ENCODE peak calls at places on chromosome 11, in ten cellular contexts. One of them, this sample, is unnamed.

GRCh38 chr11:94104734-94105133 is 23.9 kb upstream of the PANX1 start:
- DNase-seq in NCI-H1417 treated with DMSO at 0.1 percent for 48 hours: no peak
- DNase-seq in GM23338: no peak
- DNase-seq in EH: no peak
- DNase-seq in stimulated activated naive CD8-positive, alpha-beta T cell treated with anti-CD3 and anti-CD28 coated beads, Interleukin-15, amount 100 ng/mL, for 72 hours: no peak
- DNase-seq in glutamatergic neuron: no peak
- DNase-seq in activated CD4-positive, alpha-beta T cell treated with anti-CD3 and anti-CD28 coated beads, Interleukin-2, amount 50 U/mL, for 48 hours: no peak
- DNase-seq in HS-27A: no peak
- DNase-seq in anterior cingulate cortex: no peak
- DNase-seq in T-cell: no peak
- DNase-seq in this sample: no peak

GRCh38 chr11:37762079-37762478 is 1164.0 kb upstream of the RAG2 start:
- DNase-seq in NCI-H1417 treated with DMSO at 0.1 percent for 48 hours: no peak
- DNase-seq in GM23338: no peak
- DNase-seq in EH: no peak
- DNase-seq in stimulated activated naive CD8-positive, alpha-beta T cell treated with anti-CD3 and anti-CD28 coated beads, Interleukin-15, amount 100 ng/mL, for 72 hours: no peak
- DNase-seq in glutamatergic neuron: no peak
- DNase-seq in activated CD4-positive, alpha-beta T cell treated with anti-CD3 and anti-CD28 coated beads, Interleukin-2, amount 50 U/mL, for 48 hours: no peak
- DNase-seq in HS-27A: no peak
- DNase-seq in anterior cingulate cortex: no peak
- DNase-seq in T-cell: no peak
- DNase-seq in this sample: no peak

GRCh38 chr11:36213050-36213840 is 76.0 kb downstream of the COMMD9 start:
- DNase-seq in NCI-H1417 treated with DMSO at 0.1 percent for 48 hours: no peak
- DNase-seq in GM23338: no peak
- DNase-seq in EH: no peak
- DNase-seq in stimulated activated naive CD8-positive, alpha-beta T cell treated with anti-CD3 and anti-CD28 coated beads, Interleukin-15, amount 100 ng/mL, for 72 hours: no peak
- DNase-seq in glutamatergic neuron: peak
- DNase-seq in activated CD4-positive, alpha-beta T cell treated with anti-CD3 and anti-CD28 coated beads, Interleukin-2, amount 50 U/mL, for 48 hours: no peak
- DNase-seq in HS-27A: no peak
- DNase-seq in anterior cingulate cortex: peak
- DNase-seq in T-cell: no peak
- DNase-seq in this sample: peak

GRCh38 chr11:68276864-68277263 is 5.1 kb upstream of the C11orf24 start:
- DNase-seq in NCI-H1417 treated with DMSO at 0.1 percent for 48 hours: no peak
- DNase-seq in GM23338: no peak
- DNase-seq in EH: no peak
- DNase-seq in stimulated activated naive CD8-positive, alpha-beta T cell treated with anti-CD3 and anti-CD28 coated beads, Interleukin-15, amount 100 ng/mL, for 72 hours: no peak
- DNase-seq in glutamatergic neuron: no peak
- DNase-seq in activated CD4-positive, alpha-beta T cell treated with anti-CD3 and anti-CD28 coated beads, Interleukin-2, amount 50 U/mL, for 48 hours: no peak
- DNase-seq in HS-27A: no peak
- DNase-seq in anterior cingulate cortex: no peak
- DNase-seq in T-cell: no peak
- DNase-seq in this sample: no peak

GRCh38 chr11:76785513-76785912 is 2.4 kb downstream of the TSKU start:
- DNase-seq in NCI-H1417 treated with DMSO at 0.1 percent for 48 hours: no peak
- DNase-seq in GM23338: peak
- DNase-seq in EH: no peak
- DNase-seq in stimulated activated naive CD8-positive, alpha-beta T cell treated with anti-CD3 and anti-CD28 coated beads, Interleukin-15, amount 100 ng/mL, for 72 hours: no peak
- DNase-seq in glutamatergic neuron: no peak
- DNase-seq in activated CD4-positive, alpha-beta T cell treated with anti-CD3 and anti-CD28 coated beads, Interleukin-2, amount 50 U/mL, for 48 hours: no peak
- DNase-seq in HS-27A: no peak
- DNase-seq in anterior cingulate cortex: no peak
- DNase-seq in T-cell: no peak
- DNase-seq in this sample: no peak

GRCh38 chr11:34653851-34654490 is 33.1 kb downstream of the EHF start:
- DNase-seq in NCI-H1417 treated with DMSO at 0.1 percent for 48 hours: no peak
- DNase-seq in GM23338: no peak
- DNase-seq in EH: peak
- DNase-seq in stimulated activated naive CD8-positive, alpha-beta T cell treated with anti-CD3 and anti-CD28 coated beads, Interleukin-15, amount 100 ng/mL, for 72 hours: no peak
- DNase-seq in glutamatergic neuron: no peak
- DNase-seq in activated CD4-positive, alpha-beta T cell treated with anti-CD3 and anti-CD28 coated beads, Interleukin-2, amount 50 U/mL, for 48 hours: peak
- DNase-seq in HS-27A: peak
- DNase-seq in anterior cingulate cortex: no peak
- DNase-seq in T-cell: no peak
- DNase-seq in this sample: peak

GRCh38 chr11:131375421-131375820 is 5.0 kb downstream of the NTM start:
- DNase-seq in NCI-H1417 treated with DMSO at 0.1 percent for 48 hours: no peak
- DNase-seq in GM23338: no peak
- DNase-seq in EH: no peak
- DNase-seq in stimulated activated naive CD8-positive, alpha-beta T cell treated with anti-CD3 and anti-CD28 coated beads, Interleukin-15, amount 100 ng/mL, for 72 hours: no peak
- DNase-seq in glutamatergic neuron: no peak
- DNase-seq in activated CD4-positive, alpha-beta T cell treated with anti-CD3 and anti-CD28 coated beads, Interleukin-2, amount 50 U/mL, for 48 hours: no peak
- DNase-seq in HS-27A: no peak
- DNase-seq in anterior cingulate cortex: no peak
- DNase-seq in T-cell: no peak
- DNase-seq in this sample: no peak

GRCh38 chr11:23078289-23078971 is 218.2 kb upstream of the CCDC179 start:
- DNase-seq in NCI-H1417 treated with DMSO at 0.1 percent for 48 hours: no peak
- DNase-seq in GM23338: no peak
- DNase-seq in EH: peak
- DNase-seq in stimulated activated naive CD8-positive, alpha-beta T cell treated with anti-CD3 and anti-CD28 coated beads, Interleukin-15, amount 100 ng/mL, for 72 hours: no peak
- DNase-seq in glutamatergic neuron: no peak
- DNase-seq in activated CD4-positive, alpha-beta T cell treated with anti-CD3 and anti-CD28 coated beads, Interleukin-2, amount 50 U/mL, for 48 hours: no peak
- DNase-seq in HS-27A: peak
- DNase-seq in anterior cingulate cortex: no peak
- DNase-seq in T-cell: no peak
- DNase-seq in this sample: no peak

GRCh38 chr11:95674669-95675358 is 114.8 kb downstream of the FAM76B start:
- DNase-seq in NCI-H1417 treated with DMSO at 0.1 percent for 48 hours: no peak
- DNase-seq in GM23338: no peak
- DNase-seq in EH: no peak
- DNase-seq in stimulated activated naive CD8-positive, alpha-beta T cell treated with anti-CD3 and anti-CD28 coated beads, Interleukin-15, amount 100 ng/mL, for 72 hours: no peak
- DNase-seq in glutamatergic neuron: no peak
- DNase-seq in activated CD4-positive, alpha-beta T cell treated with anti-CD3 and anti-CD28 coated beads, Interleukin-2, amount 50 U/mL, for 48 hours: peak
- DNase-seq in HS-27A: no peak
- DNase-seq in anterior cingulate cortex: no peak
- DNase-seq in T-cell: peak
- DNase-seq in this sample: no peak

GRCh38 chr11:124751391-124751740 is 689 bp downstream of the VSIG2 start:
- DNase-seq in NCI-H1417 treated with DMSO at 0.1 percent for 48 hours: no peak
- DNase-seq in GM23338: peak
- DNase-seq in EH: no peak
- DNase-seq in stimulated activated naive CD8-positive, alpha-beta T cell treated with anti-CD3 and anti-CD28 coated beads, Interleukin-15, amount 100 ng/mL, for 72 hours: no peak
- DNase-seq in glutamatergic neuron: peak
- DNase-seq in activated CD4-positive, alpha-beta T cell treated with anti-CD3 and anti-CD28 coated beads, Interleukin-2, amount 50 U/mL, for 48 hours: no peak
- DNase-seq in HS-27A: no peak
- DNase-seq in anterior cingulate cortex: no peak
- DNase-seq in T-cell: no peak
- DNase-seq in this sample: no peak

GRCh38 chr11:78231962-78232459 is 43.3 kb downstream of the USP35 start:
- DNase-seq in NCI-H1417 treated with DMSO at 0.1 percent for 48 hours: no peak
- DNase-seq in GM23338: no peak
- DNase-seq in EH: peak
- DNase-seq in stimulated activated naive CD8-positive, alpha-beta T cell treated with anti-CD3 and anti-CD28 coated beads, Interleukin-15, amount 100 ng/mL, for 72 hours: no peak
- DNase-seq in glutamatergic neuron: no peak
- DNase-seq in activated CD4-positive, alpha-beta T cell treated with anti-CD3 and anti-CD28 coated beads, Interleukin-2, amount 50 U/mL, for 48 hours: no peak
- DNase-seq in HS-27A: no peak
- DNase-seq in anterior cingulate cortex: no peak
- DNase-seq in T-cell: no peak
- DNase-seq in this sample: peak

GRCh38 chr11:19800714-19801519 is 88.3 kb downstream of the NAV2 start:
- DNase-seq in NCI-H1417 treated with DMSO at 0.1 percent for 48 hours: no peak
- DNase-seq in GM23338: peak
- DNase-seq in EH: peak
- DNase-seq in stimulated activated naive CD8-positive, alpha-beta T cell treated with anti-CD3 and anti-CD28 coated beads, Interleukin-15, amount 100 ng/mL, for 72 hours: no peak
- DNase-seq in glutamatergic neuron: no peak
- DNase-seq in activated CD4-positive, alpha-beta T cell treated with anti-CD3 and anti-CD28 coated beads, Interleukin-2, amount 50 U/mL, for 48 hours: no peak
- DNase-seq in HS-27A: no peak
- DNase-seq in anterior cingulate cortex: no peak
- DNase-seq in T-cell: no peak
- DNase-seq in this sample: no peak

GRCh38 chr11:92131289-92131890 is 93.2 kb upstream of the FAT3 start:
- DNase-seq in NCI-H1417 treated with DMSO at 0.1 percent for 48 hours: no peak
- DNase-seq in GM23338: no peak
- DNase-seq in EH: peak
- DNase-seq in stimulated activated naive CD8-positive, alpha-beta T cell treated with anti-CD3 and anti-CD28 coated beads, Interleukin-15, amount 100 ng/mL, for 72 hours: no peak
- DNase-seq in glutamatergic neuron: no peak
- DNase-seq in activated CD4-positive, alpha-beta T cell treated with anti-CD3 and anti-CD28 coated beads, Interleukin-2, amount 50 U/mL, for 48 hours: no peak
- DNase-seq in HS-27A: no peak
- DNase-seq in anterior cingulate cortex: no peak
- DNase-seq in T-cell: no peak
- DNase-seq in this sample: no peak

GRCh38 chr11:62806611-62807121 is 1.4 kb upstream of the NXF1 start:
- DNase-seq in NCI-H1417 treated with DMSO at 0.1 percent for 48 hours: no peak
- DNase-seq in GM23338: no peak
- DNase-seq in EH: peak
- DNase-seq in stimulated activated naive CD8-positive, alpha-beta T cell treated with anti-CD3 and anti-CD28 coated beads, Interleukin-15, amount 100 ng/mL, for 72 hours: no peak
- DNase-seq in glutamatergic neuron: no peak
- DNase-seq in activated CD4-positive, alpha-beta T cell treated with anti-CD3 and anti-CD28 coated beads, Interleukin-2, amount 50 U/mL, for 48 hours: no peak
- DNase-seq in HS-27A: no peak
- DNase-seq in anterior cingulate cortex: no peak
- DNase-seq in T-cell: no peak
- DNase-seq in this sample: no peak

GRCh38 chr11:128920651-128921050 is 22.0 kb downstream of the TP53AIP1 start:
- DNase-seq in NCI-H1417 treated with DMSO at 0.1 percent for 48 hours: no peak
- DNase-seq in GM23338: no peak
- DNase-seq in EH: no peak
- DNase-seq in stimulated activated naive CD8-positive, alpha-beta T cell treated with anti-CD3 and anti-CD28 coated beads, Interleukin-15, amount 100 ng/mL, for 72 hours: no peak
- DNase-seq in glutamatergic neuron: no peak
- DNase-seq in activated CD4-positive, alpha-beta T cell treated with anti-CD3 and anti-CD28 coated beads, Interleukin-2, amount 50 U/mL, for 48 hours: no peak
- DNase-seq in HS-27A: no peak
- DNase-seq in anterior cingulate cortex: no peak
- DNase-seq in T-cell: no peak
- DNase-seq in this sample: no peak

GRCh38 chr11:118699508-118700220 is 20.2 kb upstream of the TREH start:
- DNase-seq in NCI-H1417 treated with DMSO at 0.1 percent for 48 hours: no peak
- DNase-seq in GM23338: no peak
- DNase-seq in EH: no peak
- DNase-seq in stimulated activated naive CD8-positive, alpha-beta T cell treated with anti-CD3 and anti-CD28 coated beads, Interleukin-15, amount 100 ng/mL, for 72 hours: no peak
- DNase-seq in glutamatergic neuron: no peak
- DNase-seq in activated CD4-positive, alpha-beta T cell treated with anti-CD3 and anti-CD28 coated beads, Interleukin-2, amount 50 U/mL, for 48 hours: no peak
- DNase-seq in HS-27A: no peak
- DNase-seq in anterior cingulate cortex: no peak
- DNase-seq in T-cell: peak
- DNase-seq in this sample: no peak

GRCh38 chr11:1936072-1936780 is 10.9 kb upstream of the MRPL23 start:
- DNase-seq in NCI-H1417 treated with DMSO at 0.1 percent for 48 hours: no peak
- DNase-seq in GM23338: no peak
- DNase-seq in EH: no peak
- DNase-seq in stimulated activated naive CD8-positive, alpha-beta T cell treated with anti-CD3 and anti-CD28 coated beads, Interleukin-15, amount 100 ng/mL, for 72 hours: no peak
- DNase-seq in glutamatergic neuron: peak
- DNase-seq in activated CD4-positive, alpha-beta T cell treated with anti-CD3 and anti-CD28 coated beads, Interleukin-2, amount 50 U/mL, for 48 hours: no peak
- DNase-seq in HS-27A: no peak
- DNase-seq in anterior cingulate cortex: no peak
- DNase-seq in T-cell: no peak
- DNase-seq in this sample: no peak

GRCh38 chr11:47234669-47235075 is 13.9 kb downstream of the ACP2 start:
- DNase-seq in NCI-H1417 treated with DMSO at 0.1 percent for 48 hours: no peak
- DNase-seq in GM23338: no peak
- DNase-seq in EH: no peak
- DNase-seq in stimulated activated naive CD8-positive, alpha-beta T cell treated with anti-CD3 and anti-CD28 coated beads, Interleukin-15, amount 100 ng/mL, for 72 hours: peak
- DNase-seq in glutamatergic neuron: no peak
- DNase-seq in activated CD4-positive, alpha-beta T cell treated with anti-CD3 and anti-CD28 coated beads, Interleukin-2, amount 50 U/mL, for 48 hours: peak
- DNase-seq in HS-27A: no peak
- DNase-seq in anterior cingulate cortex: no peak
- DNase-seq in T-cell: peak
- DNase-seq in this sample: no peak

GRCh38 chr11:22472306-22472705 is 134.1 kb downstream of the SLC17A6 start:
- DNase-seq in NCI-H1417 treated with DMSO at 0.1 percent for 48 hours: no peak
- DNase-seq in GM23338: peak
- DNase-seq in EH: no peak
- DNase-seq in stimulated activated naive CD8-positive, alpha-beta T cell treated with anti-CD3 and anti-CD28 coated beads, Interleukin-15, amount 100 ng/mL, for 72 hours: no peak
- DNase-seq in glutamatergic neuron: no peak
- DNase-seq in activated CD4-positive, alpha-beta T cell treated with anti-CD3 and anti-CD28 coated beads, Interleukin-2, amount 50 U/mL, for 48 hours: no peak
- DNase-seq in HS-27A: no peak
- DNase-seq in anterior cingulate cortex: no peak
- DNase-seq in T-cell: no peak
- DNase-seq in this sample: no peak

This sample was measured in left kidney.